ENCODE peak calls at places on chromosomes 13 and 19, in six cellular contexts. One of them, this sample, is unnamed.

GRCh38 chr19:43101950-43102349 is 19.4 kb upstream of the PSG2 start:
- DNase-seq in K562: no peak
- DNase-seq in GM12892: no peak
- DNase-seq in H1: no peak
- DNase-seq in GM12878: no peak
- DNase-seq in HepG2: no peak
- DNase-seq in this sample: no peak

GRCh38 chr19:49685845-49686332 is 3.5 kb upstream of the ADM5 start:
- DNase-seq in K562: no peak
- DNase-seq in GM12892: no peak
- DNase-seq in H1: no peak
- DNase-seq in GM12878: no peak
- DNase-seq in HepG2: no peak
- DNase-seq in this sample: no peak

GRCh38 chr19:1819976-1820255 is 7.8 kb upstream of the ATP8B3 start:
- DNase-seq in K562: no peak
- DNase-seq in GM12892: no peak
- DNase-seq in H1: no peak
- DNase-seq in GM12878: no peak
- DNase-seq in HepG2: no peak
- DNase-seq in this sample: no peak

GRCh38 chr13:80116107-80116506 is 224.8 kb downstream of the SPRY2 start:
- DNase-seq in K562: no peak
- DNase-seq in GM12892: no peak
- DNase-seq in H1: no peak
- DNase-seq in GM12878: no peak
- DNase-seq in HepG2: no peak
- DNase-seq in this sample: no peak

GRCh38 chr13:111917901-111918300 is 149.0 kb upstream of the SOX1 start:
- DNase-seq in K562: no peak
- DNase-seq in GM12892: no peak
- DNase-seq in H1: no peak
- DNase-seq in GM12878: no peak
- DNase-seq in HepG2: no peak
- DNase-seq in this sample: no peak

GRCh38 chr13:44188257-44188656 is 185.4 kb upstream of the SERP2 start:
- DNase-seq in K562: no peak
- DNase-seq in GM12892: no peak
- DNase-seq in H1: no peak
- DNase-seq in GM12878: no peak
- DNase-seq in HepG2: no peak
- DNase-seq in this sample: no peak

GRCh38 chr19:3122512-3122870 is 13.3 kb upstream of the GNA15 start:
- DNase-seq in K562: no peak
- DNase-seq in GM12892: no peak
- DNase-seq in H1: no peak
- DNase-seq in GM12878: no peak
- DNase-seq in HepG2: no peak
- DNase-seq in this sample: no peak

GRCh38 chr13:49638416-49639072 is 10.2 kb downstream of the ARL11 start:
- DNase-seq in K562: no peak
- DNase-seq in GM12892: no peak
- DNase-seq in H1: no peak
- DNase-seq in GM12878: no peak
- DNase-seq in HepG2: no peak
- DNase-seq in this sample: no peak

GRCh38 chr19:1665565-1666047 is 13.2 kb upstream of the TCF3 start:
- DNase-seq in K562: peak; percentile 51
- DNase-seq in GM12892: no peak
- DNase-seq in H1: no peak
- DNase-seq in GM12878: no peak
- DNase-seq in HepG2: no peak
- DNase-seq in this sample: no peak

GRCh38 chr19:10748195-10748923 is 30.5 kb downstream of the DNM2 start:
- DNase-seq in K562: no peak
- DNase-seq in GM12892: no peak
- DNase-seq in H1: no peak
- DNase-seq in GM12878: no peak
- DNase-seq in HepG2: no peak
- DNase-seq in this sample: no peak

GRCh38 chr13:48808689-48809088 is 155.0 kb downstream of the CYSLTR2 start:
- DNase-seq in K562: peak; percentile 10
- DNase-seq in GM12892: no peak
- DNase-seq in H1: no peak
- DNase-seq in GM12878: no peak
- DNase-seq in HepG2: peak; percentile 35
- DNase-seq in this sample: no peak

GRCh38 chr13:27607125-27607524 is 13.2 kb downstream of the LNX2 start:
- DNase-seq in K562: no peak
- DNase-seq in GM12892: no peak
- DNase-seq in H1: no peak
- DNase-seq in GM12878: no peak
- DNase-seq in HepG2: peak; percentile 50
- DNase-seq in this sample: no peak

DNA sequence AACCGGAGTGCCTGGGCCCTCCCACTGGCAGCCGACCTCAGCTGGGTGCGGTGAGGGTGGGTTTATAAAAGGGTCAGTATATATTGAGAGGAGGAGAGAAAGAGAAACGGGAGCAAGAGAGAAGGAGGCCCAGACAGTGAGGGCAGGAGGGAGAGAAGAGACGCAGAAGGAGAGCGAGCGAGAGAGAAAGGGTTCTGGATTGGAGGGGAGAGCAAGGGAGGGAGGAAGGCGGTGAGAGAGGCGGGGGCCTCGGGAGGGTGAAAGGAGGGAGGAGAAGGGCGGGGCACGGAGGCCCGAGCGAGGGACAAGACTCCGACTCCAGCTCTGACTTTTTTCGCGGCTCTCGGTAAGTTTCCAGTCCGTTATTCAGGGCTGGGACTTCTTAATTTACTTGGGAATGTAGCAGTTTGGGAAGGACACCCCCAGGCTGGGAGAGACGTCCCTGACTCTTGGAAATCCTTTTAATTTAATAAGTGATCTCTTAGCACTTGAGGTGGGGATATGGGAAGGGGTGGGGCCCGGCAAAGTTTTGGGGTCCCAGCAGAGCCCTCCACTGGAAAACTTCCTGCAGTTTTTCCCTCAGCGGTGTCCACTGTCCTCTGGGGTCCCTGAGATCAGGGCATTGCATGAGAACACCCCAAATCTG is at the start of gene EMP3:
- DNase-seq in K562: peak; percentile 89
- DNase-seq in GM12892: peak; percentile 73
- DNase-seq in H1: no peak
- DNase-seq in GM12878: peak; percentile 38
- DNase-seq in HepG2: no peak
- DNase-seq in this sample: peak; percentile 61
- TF ChIP-seq POLR2A in K562: peak; percentile 94
- TF ChIP-seq POLR2A in GM12892: peak; percentile 62
- TF ChIP-seq POLR2A in H1: no peak
- TF ChIP-seq POLR2A in GM12878: peak; percentile 76
- TF ChIP-seq POLR2A in HepG2: no peak
- TF ChIP-seq POLR2A in this sample: peak; percentile 32

GRCh38 chr19:40622773-40623075 is 21.6 kb downstream of the LTBP4 start:
- DNase-seq in K562: no peak
- DNase-seq in GM12892: no peak
- DNase-seq in H1: no peak
- DNase-seq in GM12878: no peak
- DNase-seq in HepG2: no peak
- DNase-seq in this sample: no peak

GRCh38 chr19:40625406-40626120 is 24.4 kb downstream of the LTBP4 start:
- DNase-seq in K562: peak; percentile 39
- DNase-seq in GM12892: no peak
- DNase-seq in H1: no peak
- DNase-seq in GM12878: no peak
- DNase-seq in HepG2: no peak
- DNase-seq in this sample: no peak

GRCh38 chr19:40621283-40621682 is 20.1 kb downstream of the LTBP4 start:
- DNase-seq in K562: no peak
- DNase-seq in GM12892: no peak
- DNase-seq in H1: no peak
- DNase-seq in GM12878: no peak
- DNase-seq in HepG2: no peak
- DNase-seq in this sample: no peak

GRCh38 chr19:40621966-40622772 is 21.0 kb downstream of the LTBP4 start:
- DNase-seq in K562: no peak
- DNase-seq in GM12892: no peak
- DNase-seq in H1: no peak
- DNase-seq in GM12878: no peak
- DNase-seq in HepG2: no peak
- DNase-seq in this sample: no peak

GRCh38 chr19:40623403-40624239 is 22.5 kb downstream of the LTBP4 start:
- DNase-seq in K562: peak; percentile 98
- DNase-seq in GM12892: no peak
- DNase-seq in H1: no peak
- DNase-seq in GM12878: no peak
- DNase-seq in HepG2: peak; percentile 43
- DNase-seq in this sample: no peak
- TF ChIP-seq POLR2AphosphoS5 in K562: no peak
- TF ChIP-seq POLR2AphosphoS5 in GM12892: no peak
- TF ChIP-seq POLR2AphosphoS5 in H1: peak; percentile 64
- TF ChIP-seq POLR2AphosphoS5 in GM12878: no peak
- TF ChIP-seq POLR2AphosphoS5 in HepG2: no peak
- TF ChIP-seq POLR2AphosphoS5 in this sample: no peak

DNA sequence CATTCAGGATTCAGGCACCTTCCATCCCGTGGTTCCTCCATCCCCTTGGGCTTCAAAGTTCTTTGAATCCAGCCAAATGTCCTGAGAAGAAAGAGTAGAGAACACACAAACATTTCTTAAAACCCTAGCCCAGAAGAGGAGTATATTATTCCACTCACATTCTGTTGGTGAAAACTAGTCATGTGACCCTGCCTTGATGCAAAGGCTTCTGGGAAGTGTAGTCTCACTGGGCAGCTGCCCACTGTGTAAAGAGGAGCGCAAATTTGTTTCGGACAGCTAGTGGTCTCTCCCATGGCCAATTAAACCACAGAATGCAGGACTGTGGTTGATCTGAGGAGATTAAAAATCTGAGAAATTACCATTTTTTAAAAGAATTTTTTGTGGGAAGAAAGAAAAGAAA is 304.4 kb downstream of the SUCLA2 start:
- DNase-seq in K562: peak; percentile 5
- DNase-seq in GM12892: no peak
- DNase-seq in H1: no peak
- DNase-seq in GM12878: no peak
- DNase-seq in HepG2: no peak
- DNase-seq in this sample: no peak
- TF ChIP-seq TAF1 in K562: no peak
- TF ChIP-seq TAF1 in GM12892: no peak
- TF ChIP-seq TAF1 in H1: no peak
- TF ChIP-seq TAF1 in GM12878: no peak
- TF ChIP-seq TAF1 in HepG2: no peak
- TF ChIP-seq TAF1 in this sample: no peak

GRCh38 chr19:17794731-17795494 is at the start of gene B3GNT3:
- DNase-seq in K562: peak; percentile 56
- DNase-seq in GM12892: no peak
- DNase-seq in H1: no peak
- DNase-seq in GM12878: no peak
- DNase-seq in HepG2: peak; percentile 46
- DNase-seq in this sample: no peak

GRCh38 chr19:17787274-17787913 is 7.5 kb upstream of the B3GNT3 start:
- DNase-seq in K562: no peak
- DNase-seq in GM12892: no peak
- DNase-seq in H1: no peak
- DNase-seq in GM12878: no peak
- DNase-seq in HepG2: no peak
- DNase-seq in this sample: no peak

GRCh38 chr19:17788632-17789031 is 6.3 kb upstream of the B3GNT3 start:
- DNase-seq in K562: no peak
- DNase-seq in GM12892: no peak
- DNase-seq in H1: no peak
- DNase-seq in GM12878: no peak
- DNase-seq in HepG2: no peak
- DNase-seq in this sample: no peak

GRCh38 chr19:17794412-17794730 is 567 bp upstream of the B3GNT3 start:
- DNase-seq in K562: no peak
- DNase-seq in GM12892: no peak
- DNase-seq in H1: no peak
- DNase-seq in GM12878: no peak
- DNase-seq in HepG2: no peak
- DNase-seq in this sample: no peak

GRCh38 chr19:17790059-17790780 is 4.7 kb upstream of the B3GNT3 start:
- DNase-seq in K562: no peak
- DNase-seq in GM12892: no peak
- DNase-seq in H1: no peak
- DNase-seq in GM12878: no peak
- DNase-seq in HepG2: no peak
- DNase-seq in this sample: no peak
- TF ChIP-seq POLR2A in K562: no peak
- TF ChIP-seq POLR2A in GM12892: no peak
- TF ChIP-seq POLR2A in H1: no peak
- TF ChIP-seq POLR2A in GM12878: no peak
- TF ChIP-seq POLR2A in HepG2: no peak
- TF ChIP-seq POLR2A in this sample: no peak

DNA sequence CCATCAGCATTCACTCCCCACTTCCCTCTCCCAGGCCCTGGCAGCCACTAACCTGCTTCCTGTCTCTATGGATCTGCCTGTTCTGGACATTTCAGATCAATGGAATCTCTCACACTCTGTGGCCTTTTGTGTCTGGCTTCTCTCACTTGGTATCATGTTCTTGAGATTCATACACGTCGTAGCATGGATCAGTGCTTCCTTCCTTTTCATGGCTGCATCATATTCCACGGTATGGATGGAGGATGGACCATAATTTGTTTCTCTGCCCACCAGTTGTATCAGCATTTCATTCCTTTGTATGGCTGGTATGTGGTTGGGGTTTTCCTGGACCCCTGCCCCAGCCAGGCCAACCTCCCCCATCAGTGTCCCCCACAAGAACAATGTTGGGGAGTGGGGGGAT is 36.2 kb downstream of the MYO9B start:
- DNase-seq in K562: no peak
- DNase-seq in GM12892: no peak
- DNase-seq in H1: no peak
- DNase-seq in GM12878: no peak
- DNase-seq in HepG2: no peak
- DNase-seq in this sample: no peak
- TF ChIP-seq POLR2AphosphoS5 in K562: no peak
- TF ChIP-seq POLR2AphosphoS5 in GM12892: no peak
- TF ChIP-seq POLR2AphosphoS5 in H1: no peak
- TF ChIP-seq POLR2AphosphoS5 in GM12878: no peak
- TF ChIP-seq POLR2AphosphoS5 in HepG2: no peak
- TF ChIP-seq POLR2AphosphoS5 in this sample: no peak

This sample was measured in GM12891.